ENCODE peak calls at places on chromosome 9, in nine cellular contexts. M is mucosa of descending colon; Z is PC-9; D is skeletal muscle cell; S is fibroblast of the aortic adventitia; J is HCEC 1CT; T is stimulated activated CD8-positive, alpha-beta memory T cell treated with anti-CD3 and anti-CD28 coated beads, Interleukin-4, amount 100 ng/mL, for 48 hours; L is immature natural killer cell; V is activated CD8-positive, alpha-beta memory T cell treated with anti-CD3 and anti-CD28 coated beads, Interleukin-2, amount 10 ng/mL, durations not matched to agents 7 days and 5 days. A is an unnamed sample.
A peak's percentile ranks its signal among the peaks of the same experiment; 100 is the strongest.

GRCh38 chr9:135334953-135335460 is 144.6 kb upstream of the PPP1R26 start:
- DNase-seq in M (no peak), Z (no peak), D (no peak), S (no peak), J (no peak), T (no peak), L (no peak), V (peak; percentile 25), A (no peak)

GRCh38 chr9:32424616-32425015 is 40.2 kb downstream of the ACO1 start:
- DNase-seq in M (no peak), Z (peak; percentile 67), D (no peak), S (no peak), J (no peak), T (no peak), L (no peak), V (no peak), A (no peak)

GRCh38 chr9:73162987-73163763 is 11.5 kb downstream of the ANXA1 start:
- DNase-seq in M (no peak), Z (no peak), D (no peak), S (no peak), J (no peak), T (no peak), L (no peak), V (no peak), A (no peak)

GRCh38 chr9:42852133-42852532 is 668.7 kb downstream of the SPATA31A6 start:
- DNase-seq in M (no peak), Z (no peak), D (no peak), S (peak; percentile 12), J (no peak), T (no peak), L (no peak), V (no peak), A (peak; percentile 4)

GRCh38 chr9:136312436-136312835 is 8.5 kb upstream of the CCDC187 start:
- DNase-seq in M (no peak), Z (no peak), D (no peak), S (peak; percentile 44), J (no peak), T (peak; percentile 62), L (no peak), V (peak; percentile 61), A (peak; percentile 58)

GRCh38 chr9:4985376-4986266 is 549 bp downstream of the JAK2 start:
- DNase-seq in M (peak; percentile 78), Z (no peak), D (no peak), S (peak; percentile 47), J (peak; percentile 48), T (peak; percentile 54), L (peak; percentile 28), V (peak; percentile 60), A (peak; percentile 40)

GRCh38 chr9:94150890-94151660 is 66.8 kb downstream of the PTPDC1 start:
- DNase-seq in M (no peak), Z (no peak), D (no peak), S (no peak), J (no peak), T (no peak), L (no peak), V (no peak), A (no peak)

GRCh38 chr9:127679506-127679905 is 27.3 kb upstream of the CFAP157 start:
- DNase-seq in M (no peak), Z (no peak), D (no peak), S (no peak), J (no peak), T (no peak), L (no peak), V (no peak), A (no peak)

GRCh38 chr9:137333016-137333726 is 31.1 kb upstream of the NRARP start:
- DNase-seq in M (no peak), Z (no peak), D (no peak), S (no peak), J (no peak), T (no peak), L (no peak), V (no peak), A (no peak)

GRCh38 chr9:93108301-93109041 is 12.5 kb downstream of the CARD19 start:
- DNase-seq in M (peak; percentile 56), Z (no peak), D (no peak), S (no peak), J (no peak), T (peak; percentile 74), L (no peak), V (peak; percentile 69), A (no peak)

GRCh38 chr9:116395409-116396037 is 241.9 kb downstream of the PAPPA start:
- DNase-seq in M (no peak), Z (no peak), D (no peak), S (no peak), J (no peak), T (no peak), L (no peak), V (no peak), A (no peak)